ENCODE peak calls at places on chromosomes 1 and 21, in six cellular contexts. V, X, K, D, H and P are unnamed samples.

GRCh38 chr21:46159841-46160562 is 4.6 kb upstream of the FTCD start:
- DNase-seq in K (no peak), H (no peak), X (no peak), V (no peak), D (no peak), P (no peak)

GRCh38 chr1:188715566-188715965 is 1762.1 kb downstream of the BRINP3 start:
- DNase-seq in K (no peak), D (no peak), X (no peak), V (no peak), H (no peak), P (no peak)

GRCh38 chr1:9723068-9723805 is 71.7 kb downstream of the PIK3CD start:
- DNase-seq in K (no peak), X (no peak), D (no peak), H (no peak), V (no peak), P (no peak)

GRCh38 chr21:29179503-29179902 is 49.1 kb downstream of the MAP3K7CL start:
- DNase-seq in D (no peak), V (no peak), X (no peak), H (no peak), K (no peak), P (no peak)

GRCh38 chr1:192186197-192186596 is 27.9 kb downstream of the RGS18 start:
- DNase-seq in H (no peak), X (no peak), D (no peak), K (no peak), V (no peak), P (no peak)

GRCh38 chr21:15121655-15122120 is 56.9 kb upstream of the NRIP1 start:
- DNase-seq in K (no peak), H (no peak), X (no peak), V (no peak), D (peak), P (no peak)

GRCh38 chr1:44316231-44316759 is 38.8 kb downstream of the ERI3 start:
- DNase-seq in K (no peak), H (no peak), X (no peak), D (no peak), V (no peak), P (no peak)

GRCh38 chr1:236394016-236394481 is at the start of gene EDARADD:
- DNase-seq in V (no peak), D (no peak), X (no peak), K (no peak), H (no peak), P (no peak)

GRCh38 chr1:236064674-236065508 is at the start of gene NID1:
- DNase-seq in V (peak), H (peak), K (peak), D (peak), X (no peak), P (peak)

GRCh38 chr1:247966520-247967204 is 1.6 kb downstream of the OR2AK2 start:
- DNase-seq in V (no peak), D (no peak), K (no peak), X (no peak), H (no peak), P (no peak)

GRCh38 chr1:44934786-44935185 is 51.6 kb downstream of the EIF2B3 start:
- DNase-seq in H (no peak), K (no peak), X (no peak), V (no peak), D (no peak), P (no peak)

GRCh38 chr1:183970516-183971300 is 66.8 kb downstream of the COLGALT2 start:
- DNase-seq in V (no peak), X (no peak), H (no peak), D (no peak), K (no peak), P (no peak)

GRCh38 chr1:6093611-6094010 is 47.9 kb downstream of the KCNAB2 start:
- DNase-seq in V (no peak), H (no peak), K (no peak), D (no peak), X (no peak), P (no peak)

GRCh38 chr1:74498901-74499300 is 13.5 kb downstream of the LRRC53 start:
- DNase-seq in H (no peak), K (no peak), D (no peak), X (no peak), V (no peak), P (no peak)

GRCh38 chr1:111402083-111402482 is 25.5 kb downstream of the OVGP1 start:
- DNase-seq in D (no peak), K (no peak), X (no peak), H (no peak), V (no peak), P (no peak)

GRCh38 chr1:241352401-241352800 is 4.6 kb downstream of the RGS7 start:
- DNase-seq in V (no peak), D (no peak), H (no peak), K (no peak), X (no peak), P (no peak)

GRCh38 chr1:107105914-107106313 is 34.9 kb upstream of the NTNG1 start:
- DNase-seq in H (no peak), K (no peak), X (no peak), V (no peak), D (no peak), P (no peak)

GRCh38 chr1:157993179-157994080 is at the start of gene KIRREL1:
- DNase-seq in D (peak), V (no peak), X (peak), H (peak), K (peak), P (no peak)

GRCh38 chr21:45022736-45023135 is 51.6 kb upstream of the ADARB1 start:
- DNase-seq in D (no peak), V (no peak), H (no peak), K (peak), X (no peak), P (no peak)

GRCh38 chr1:110505596-110505995 is 13.4 kb downstream of the KCNA10 start:
- DNase-seq in H (no peak), V (no peak), K (no peak), X (no peak), D (no peak), P (no peak)

GRCh38 chr1:154968731-154969130 is 1.8 kb downstream of the SHC1 start:
- DNase-seq in K (no peak), H (no peak), V (no peak), D (no peak), X (no peak), P (no peak)

GRCh38 chr1:170576980-170577379 is 45.0 kb downstream of the GORAB start:
- DNase-seq in X (no peak), D (no peak), V (no peak), H (no peak), K (no peak), P (no peak)

GRCh38 chr1:93977546-93977945 is 68.3 kb upstream of the GCLM start:
- DNase-seq in K (no peak), X (no peak), H (no peak), D (no peak), V (no peak), P (no peak)

GRCh38 chr1:54995835-54996234 is 2.9 kb upstream of the BSND start:
- DNase-seq in H (no peak), K (no peak), D (no peak), V (no peak), X (no peak), P (no peak)

GRCh38 chr1:17201201-17202021 is 3.5 kb upstream of the PADI1 start:
- DNase-seq in V (no peak), K (peak), D (peak), X (no peak), H (no peak), P (no peak)

GRCh38 chr1:235835226-235835625 is 31.5 kb downstream of the LYST start:
- DNase-seq in K (no peak), X (no peak), D (no peak), H (no peak), V (no peak), P (no peak)

GRCh38 chr1:26827205-26827604 is 717 bp downstream of the ZDHHC18 start:
- DNase-seq in H (no peak), D (no peak), X (no peak), K (peak), V (no peak), P (no peak)

GRCh38 chr1:26828352-26829093 is 2.0 kb downstream of the ZDHHC18 start:
- DNase-seq in V (no peak), D (peak), K (peak), H (no peak), X (no peak), P (no peak)

GRCh38 chr1:26824735-26825134 is 1.8 kb upstream of the ZDHHC18 start:
- DNase-seq in D (no peak), H (peak), X (no peak), V (no peak), K (no peak), P (no peak)

GRCh38 chr1:26827663-26828062 is 1.2 kb downstream of the ZDHHC18 start:
- DNase-seq in H (no peak), X (no peak), D (no peak), V (no peak), K (peak), P (no peak)

GRCh38 chr1:26826261-26827201 is at the start of gene ZDHHC18:
- DNase-seq in D (peak), X (peak), K (peak), H (peak), V (no peak), P (peak)
- TF ChIP-seq POLR2A in D (no peak), X (no peak), K (peak), H (no peak), V (no peak), P (peak)

GRCh38 chr1:162537216-162537615 is 24.3 kb upstream of the UAP1 start:
- DNase-seq in D (no peak), K (no peak), X (no peak), V (no peak), H (no peak), P (no peak)

GRCh38 chr1:162538815-162539431 is 22.6 kb upstream of the UAP1 start:
- DNase-seq in K (no peak), X (no peak), V (no peak), H (no peak), D (no peak), P (no peak)

GRCh38 chr1:162536511-162536910 is 25.0 kb upstream of the UAP1 start:
- DNase-seq in D (no peak), H (no peak), K (no peak), X (no peak), V (no peak), P (no peak)

GRCh38 chr1:162543228-162543627 is 18.3 kb upstream of the UAP1 start:
- DNase-seq in V (no peak), D (no peak), H (no peak), X (no peak), K (no peak), P (no peak)

DNA sequence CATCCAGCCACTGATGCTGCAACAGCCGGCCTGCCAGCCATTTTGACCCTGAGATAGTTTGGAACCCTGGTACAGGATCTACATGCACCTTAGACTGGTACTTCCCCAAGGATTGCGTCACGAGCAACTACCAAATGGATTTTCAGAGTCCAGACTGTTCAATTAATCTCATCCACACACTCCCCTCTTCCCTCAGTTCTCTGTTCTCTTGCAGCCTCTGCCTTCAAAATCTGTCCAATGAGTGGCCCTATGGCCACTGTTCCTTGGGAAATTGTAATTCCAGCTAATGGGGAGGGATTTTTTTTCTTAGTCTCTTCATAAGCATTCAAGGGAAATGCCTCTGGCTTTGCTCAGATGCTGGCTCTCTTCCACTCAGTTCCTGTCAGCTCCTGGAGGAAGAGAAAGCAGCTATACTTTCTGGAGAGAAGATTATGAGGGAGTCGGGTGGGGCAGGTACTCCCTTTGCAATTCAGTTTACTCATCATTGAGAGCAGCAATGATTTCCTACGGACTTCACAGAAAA is 19.8 kb upstream of the UAP1 start:
- DNase-seq in V (no peak), X (no peak), K (no peak), D (no peak), H (no peak), P (no peak)
- TF ChIP-seq POLR2AphosphoS5 in V (no peak), X (no peak), K (no peak), D (no peak), H (no peak), P (no peak)

DNA sequence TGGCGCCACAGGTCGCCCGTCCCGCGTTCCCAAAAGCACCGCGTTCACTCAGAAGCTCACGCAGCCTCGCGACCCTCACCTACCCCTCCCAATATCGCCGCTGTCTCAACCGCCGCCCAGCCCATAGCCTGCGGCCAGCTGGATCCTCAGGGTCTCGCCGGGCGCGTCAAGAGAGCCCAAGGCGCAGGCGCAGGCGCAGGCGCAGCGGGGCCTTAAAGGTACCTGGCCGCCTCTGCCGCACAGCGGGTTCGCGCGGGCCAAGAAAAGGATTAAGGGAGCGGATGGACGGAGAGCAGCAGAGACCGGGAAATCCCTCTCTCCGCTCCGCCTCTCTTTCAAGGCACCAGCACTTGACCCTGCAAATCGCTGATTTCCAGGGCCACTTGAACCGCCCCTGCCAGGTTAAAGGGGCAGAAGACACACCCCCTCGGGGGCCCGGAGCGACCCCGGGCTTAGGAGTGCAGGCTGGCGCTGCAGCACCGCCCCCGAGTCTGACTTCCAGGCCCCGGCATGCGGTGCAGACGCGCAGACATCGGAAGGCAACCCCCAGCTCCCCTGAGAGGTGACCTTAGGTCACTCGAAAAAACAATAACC is at the start of gene NBPF20:
- DNase-seq in V (peak), X (peak), H (peak), K (peak), D (peak), P (peak)
- TF ChIP-seq POLR2A in V (no peak), X (peak), H (peak), K (no peak), D (no peak), P (no peak)

GRCh38 chr1:160124709-160125478 is 9.3 kb downstream of the ATP1A2 start:
- DNase-seq in K (no peak), D (peak), H (no peak), V (peak), X (no peak), P (no peak)
- TF ChIP-seq POLR2AphosphoS5 in K (no peak), D (no peak), H (peak), V (no peak), X (no peak), P (no peak)

GRCh38 chr1:228145498-228146425 is 4.0 kb upstream of the GJC2 start:
- DNase-seq in V (no peak), H (no peak), D (no peak), K (no peak), X (peak), P (no peak)
- TF ChIP-seq POLR2A in V (no peak), H (no peak), D (no peak), K (no peak), X (no peak), P (no peak)

DNA sequence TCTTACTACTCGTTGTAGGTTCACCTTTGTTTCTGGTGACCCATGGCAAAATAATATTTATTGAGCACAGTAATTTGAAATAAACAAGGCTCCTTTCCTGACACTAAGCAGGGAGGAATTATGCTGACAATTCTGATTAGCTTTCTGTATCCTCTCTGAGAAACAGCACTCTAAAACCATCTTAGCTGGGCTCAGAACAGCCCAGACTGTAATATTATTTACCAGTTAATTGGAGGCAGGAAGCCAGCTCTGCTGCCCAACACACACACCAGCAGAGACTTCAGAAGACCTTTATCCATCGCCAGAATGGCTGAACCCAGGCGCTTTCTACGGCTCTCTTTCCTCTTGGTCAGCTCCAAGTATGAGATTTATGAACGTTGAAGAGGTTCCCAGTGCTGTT is 77.6 kb upstream of the FMN2 start:
- DNase-seq in V (no peak), D (no peak), K (no peak), X (no peak), H (no peak), P (no peak)
- TF ChIP-seq POLR2AphosphoS5 in V (no peak), D (no peak), K (no peak), X (no peak), H (no peak), P (no peak)

DNA sequence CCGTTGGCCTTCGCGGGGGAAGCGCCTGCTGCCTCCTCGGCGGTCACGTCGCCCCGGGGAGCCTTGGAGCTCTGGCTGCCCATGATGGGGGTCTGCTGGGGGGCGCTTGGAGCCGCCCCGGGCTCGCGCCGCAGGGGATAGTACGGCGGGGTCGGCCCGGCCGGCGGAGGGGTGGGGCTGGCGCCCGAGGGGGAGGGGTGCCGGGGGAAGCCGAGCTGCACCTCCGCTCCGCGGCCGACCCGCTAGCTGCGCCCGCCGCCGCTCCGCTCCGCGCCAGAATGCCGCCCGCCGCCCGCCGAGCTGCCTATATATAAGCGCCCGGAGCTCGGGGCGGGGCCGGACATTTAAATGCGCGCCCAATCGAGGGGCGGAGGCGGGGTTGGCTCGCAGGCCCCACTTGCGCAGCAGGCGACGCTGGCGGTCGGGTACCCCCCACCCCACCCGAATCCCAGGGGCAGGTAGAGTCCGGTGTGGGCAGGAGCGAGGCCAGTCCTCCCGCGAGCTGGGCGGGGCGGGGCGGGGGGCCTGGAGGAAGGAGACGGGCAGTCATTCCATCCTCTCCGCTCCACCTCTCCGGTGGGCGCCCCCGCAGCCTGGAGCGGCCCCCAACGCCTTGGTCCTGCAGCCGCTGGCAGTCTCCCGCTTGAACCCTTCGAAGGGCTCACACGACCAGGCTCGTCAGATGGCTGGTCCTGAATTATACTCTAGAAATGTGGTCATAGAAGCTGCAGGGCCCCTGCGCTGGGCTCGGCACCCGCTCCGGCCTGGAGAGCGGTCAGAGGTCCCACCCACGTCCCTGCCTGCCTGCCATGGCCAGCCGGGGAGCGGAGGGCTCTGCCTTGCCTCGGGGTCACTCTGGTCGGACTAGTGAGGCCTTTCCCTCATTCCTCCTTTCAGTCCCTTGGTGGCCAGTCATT is at the start of gene MARCKSL1:
- DNase-seq in X (peak), V (peak), K (peak), D (peak), H (peak), P (peak)
- TF ChIP-seq POLR2A in X (peak), V (peak), K (no peak), D (peak), H (peak), P (peak)